ENCODE peak calls at places on chromosomes 5 and 9, in five cellular contexts. E is H1, D is IMR-90, M is H9, T is neuronal stem cell. B is an unnamed sample.

GRCh38 chr5:138455191-138455930 is 9.9 kb upstream of the EGR1 start:
- DNase-seq in E (no peak), D (no peak), M (no peak), T (no peak), B (no peak)

GRCh38 chr9:100150209-100150608 is 51.2 kb downstream of the INVS start:
- DNase-seq in E (no peak), D (peak), M (no peak), T (no peak), B (no peak)

GRCh38 chr5:168865973-168866372 is 286.8 kb upstream of the PANK3 start:
- DNase-seq in E (peak), D (no peak), M (peak), T (peak), B (no peak)

GRCh38 chr9:87148391-87149237 is 201.3 kb upstream of the GAS1 start:
- DNase-seq in E (peak), D (peak), M (peak), T (peak), B (peak)

GRCh38 chr5:53291047-53291446 is 181.5 kb upstream of the MOCS2 start:
- DNase-seq in E (no peak), D (no peak), M (no peak), T (no peak), B (no peak)

GRCh38 chr5:87185838-87186237 is 81.8 kb upstream of the RASA1 start:
- DNase-seq in E (no peak), D (no peak), M (no peak), T (no peak), B (no peak)

GRCh38 chr5:136032564-136032963 is 3.8 kb downstream of the TGFBI start:
- DNase-seq in E (no peak), D (peak), M (no peak), T (no peak), B (peak)

GRCh38 chr5:32109236-32109635 is 64.9 kb downstream of the GOLPH3 start:
- DNase-seq in E (no peak), D (peak), M (no peak), T (no peak), B (no peak)

GRCh38 chr5:150440948-150441812 is 8.4 kb downstream of the RPS14 start:
- DNase-seq in E (no peak), D (no peak), M (peak), T (no peak), B (no peak)

GRCh38 chr5:150621301-150621700 is 19.2 kb upstream of the SYNPO start:
- DNase-seq in E (no peak), D (no peak), M (no peak), T (no peak), B (no peak)

GRCh38 chr5:149416977-149417713 is 38.1 kb upstream of the IL17B start:
- DNase-seq in E (no peak), D (peak), M (no peak), T (no peak), B (peak)

GRCh38 chr5:73419414-73420390 is 28.9 kb downstream of the FOXD1 start:
- DNase-seq in E (peak), D (peak), M (peak), T (no peak), B (peak)

GRCh38 chr5:52892242-52892878 is 96.8 kb upstream of the ITGA2 start:
- DNase-seq in E (no peak), D (no peak), M (no peak), T (no peak), B (no peak)

GRCh38 chr9:23524607-23525155 is 301.4 kb downstream of the ELAVL2 start:
- DNase-seq in E (no peak), D (no peak), M (no peak), T (no peak), B (no peak)

GRCh38 chr9:131043097-131043496 is 34.1 kb downstream of the LAMC3 start:
- DNase-seq in E (no peak), D (no peak), M (no peak), T (no peak), B (peak)

GRCh38 chr5:171580506-171581265 is 161.2 kb downstream of the FGF18 start:
- DNase-seq in E (no peak), D (peak), M (no peak), T (no peak), B (peak)

GRCh38 chr9:120402741-120403542 is 177.0 kb downstream of the CDK5RAP2 start:
- DNase-seq in E (no peak), D (peak), M (no peak), T (no peak), B (peak)

GRCh38 chr5:116947691-116948528 is 373.3 kb upstream of the SEMA6A start:
- DNase-seq in E (peak), D (no peak), M (peak), T (peak), B (peak)

GRCh38 chr5:123429993-123430392 is 6.8 kb upstream of the CEP120 start:
- DNase-seq in E (no peak), D (peak), M (no peak), T (no peak), B (peak)

GRCh38 chr9:19470567-19470966 is 61.8 kb downstream of the ACER2 start:
- DNase-seq in E (no peak), D (no peak), M (no peak), T (no peak), B (no peak)

GRCh38 chr5:35308391-35308790 is 78.1 kb upstream of the PRLR start:
- DNase-seq in E (no peak), D (no peak), M (peak), T (no peak), B (no peak)

GRCh38 chr9:86045654-86046053 is 53.7 kb downstream of the GOLM1 start:
- DNase-seq in E (no peak), D (no peak), M (no peak), T (no peak), B (no peak)

GRCh38 chr9:33232866-33233265 is 7.1 kb upstream of the SPINK4 start:
- DNase-seq in E (no peak), D (no peak), M (no peak), T (no peak), B (no peak)

GRCh38 chr9:135328485-135329417 is 150.8 kb upstream of the PPP1R26 start:
- DNase-seq in E (peak), D (no peak), M (no peak), T (no peak), B (no peak)

GRCh38 chr5:96509313-96509712 is 76.3 kb upstream of the PCSK1 start:
- DNase-seq in E (no peak), D (peak), M (no peak), T (no peak), B (peak)

GRCh38 chr9:130483281-130483949 is 38.7 kb downstream of the ASS1 start:
- DNase-seq in E (no peak), D (no peak), M (no peak), T (no peak), B (no peak)

GRCh38 chr9:13648676-13649075 is 369.2 kb upstream of the MPDZ start:
- DNase-seq in E (no peak), D (no peak), M (no peak), T (no peak), B (no peak)

GRCh38 chr5:40689442-40689841 is 9.7 kb downstream of the PTGER4 start:
- DNase-seq in E (no peak), D (peak), M (no peak), T (no peak), B (peak)

GRCh38 chr9:656918-657583 is 184.4 kb upstream of the DMRT1 start:
- DNase-seq in E (no peak), D (no peak), M (no peak), T (no peak), B (peak)

GRCh38 chr9:69012690-69013403 is 1.1 kb downstream of the PRKACG start:
- DNase-seq in E (no peak), D (no peak), M (no peak), T (no peak), B (no peak)

GRCh38 chr5:176929654-176930053 is 30.5 kb upstream of the HK3 start:
- DNase-seq in E (no peak), D (no peak), M (no peak), T (no peak), B (no peak)

GRCh38 chr9:96391021-96391765 is 7.7 kb upstream of the SLC35D2 start:
- DNase-seq in E (no peak), D (peak), M (no peak), T (no peak), B (peak)

GRCh38 chr9:16342621-16343020 is 527.8 kb downstream of the BNC2 start:
- DNase-seq in E (no peak), D (no peak), M (no peak), T (no peak), B (no peak)
- H2BK5ac ChIP-seq in E (no peak), D (no peak), M (no peak), T (no peak), B (no peak)

DNA sequence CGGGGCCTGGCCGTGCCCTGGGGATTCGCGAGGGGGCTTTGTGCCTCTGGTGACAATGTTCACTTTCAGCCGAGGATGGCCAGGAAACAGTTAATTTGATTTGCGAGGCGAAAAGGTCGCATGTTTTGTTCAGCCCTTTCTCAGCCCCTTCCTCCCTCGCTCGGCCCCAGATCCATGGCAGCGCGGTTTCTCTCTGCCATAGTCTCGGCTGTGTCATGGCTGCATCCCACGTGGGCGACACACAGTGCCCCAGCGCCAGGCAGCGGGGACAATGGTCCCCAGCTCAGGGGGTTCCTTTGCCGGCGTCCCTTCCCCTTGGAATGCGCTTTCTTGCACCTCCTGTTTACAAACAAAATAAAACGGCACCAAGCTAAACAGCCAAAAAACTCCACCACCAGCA is 370.3 kb upstream of the IRX2 start:
- DNase-seq in E (no peak), D (no peak), M (no peak), T (no peak), B (no peak)
- H3K14ac ChIP-seq in E (no peak), D (no peak), M (peak), T (no peak), B (no peak)

GRCh38 chr5:5781335-5781734 is 358.9 kb downstream of the ICE1 start:
- DNase-seq in E (no peak), D (no peak), M (no peak), T (no peak), B (no peak)
- H2BK5ac ChIP-seq in E (no peak), D (no peak), M (no peak), T (no peak), B (no peak)

GRCh38 chr5:1685076-1685475 is 114.6 kb downstream of the MRPL36 start:
- DNase-seq in E (peak), D (no peak), M (no peak), T (no peak), B (no peak)
- H3K14ac ChIP-seq in E (no peak), D (no peak), M (no peak), T (no peak), B (no peak)

GRCh38 chr5:134467231-134467630 is 55.5 kb upstream of the CDKN2AIPNL start:
- DNase-seq in E (no peak), D (no peak), M (no peak), T (no peak), B (no peak)
- H2BK5ac ChIP-seq in E (peak), D (peak), M (no peak), T (no peak), B (no peak)